ENCODE peak calls at places on chromosomes 1 and 21, in five cellular contexts. B, H, M, Y and Z are unnamed samples.

GRCh38 chr1:214135886-214136285 is 145.1 kb upstream of the SMYD2 start:
- DNase-seq in M (no peak), B (no peak), Y (no peak), H (no peak), Z (no peak)

GRCh38 chr1:244021427-244021826 is 29.7 kb upstream of the ZBTB18 start:
- DNase-seq in M (no peak), H (no peak), B (no peak), Y (no peak), Z (no peak)

GRCh38 chr1:194296201-194296600 is 1109.8 kb upstream of the B3GALT2 start:
- DNase-seq in H (no peak), Y (no peak), B (no peak), M (no peak), Z (no peak)

GRCh38 chr1:212633144-212633543 is 24.6 kb downstream of the ATF3 start:
- DNase-seq in B (no peak), H (no peak), M (peak; percentile 35), Y (no peak), Z (no peak)

GRCh38 chr1:117610036-117610435 is 4.2 kb downstream of the TENT5C start:
- DNase-seq in M (no peak), H (no peak), B (no peak), Y (no peak), Z (no peak)

GRCh38 chr1:2979191-2980072 is 41.8 kb upstream of the ACTRT2 start:
- DNase-seq in Y (peak; percentile 9), M (no peak), H (peak; percentile 20), B (no peak), Z (no peak)

GRCh38 chr1:213622365-213623087 is 365.2 kb upstream of the PROX1 start:
- DNase-seq in M (peak; percentile 56), B (no peak), H (no peak), Y (no peak), Z (peak; percentile 34)

GRCh38 chr1:1225913-1226312 is 5.9 kb downstream of the SDF4 start:
- DNase-seq in H (peak; percentile 85), B (no peak), Y (no peak), M (no peak), Z (no peak)

GRCh38 chr21:39161064-39161463 is 22.2 kb downstream of the PSMG1 start:
- DNase-seq in B (no peak), Y (no peak), H (no peak), M (no peak), Z (no peak)

GRCh38 chr1:205497351-205497750 is 7.1 kb upstream of the CDK18 start:
- DNase-seq in B (no peak), Y (no peak), H (peak; percentile 79), M (no peak), Z (no peak)

GRCh38 chr1:115184951-115185331 is 95.6 kb upstream of the TSPAN2 start:
- DNase-seq in M (no peak), B (no peak), Y (no peak), H (no peak), Z (no peak)

GRCh38 chr1:241765390-241765789 is 82.6 kb upstream of the EXO1 start:
- DNase-seq in H (no peak), M (no peak), Y (no peak), B (no peak), Z (no peak)

GRCh38 chr1:28745653-28746173 is 9.0 kb downstream of the YTHDF2 start:
- DNase-seq in B (no peak), Y (no peak), M (no peak), H (no peak), Z (no peak)

GRCh38 chr21:35410656-35411055 is 361.6 kb upstream of the RUNX1 start:
- DNase-seq in H (no peak), B (no peak), Y (no peak), M (no peak), Z (no peak)

GRCh38 chr21:46154155-46154954 is 1.0 kb downstream of the FTCD start:
- DNase-seq in M (no peak), Y (peak; percentile 13), H (peak; percentile 21), B (no peak), Z (no peak)

GRCh38 chr1:110535985-110536384 is 17.0 kb upstream of the KCNA10 start:
- DNase-seq in Y (no peak), M (no peak), H (no peak), B (no peak), Z (no peak)

GRCh38 chr1:199684686-199685273 is 342.7 kb upstream of the NR5A2 start:
- DNase-seq in H (no peak), Y (peak; percentile 60), B (no peak), M (peak; percentile 53), Z (peak; percentile 21)

GRCh38 chr1:17075470-17076255 is 21.8 kb upstream of the SDHB start:
- DNase-seq in B (no peak), Y (no peak), M (peak; percentile 79), H (no peak), Z (peak; percentile 77)

GRCh38 chr1:19512545-19512944 is 27.2 kb upstream of the CAPZB start:
- DNase-seq in H (no peak), M (no peak), B (no peak), Y (no peak), Z (no peak)

GRCh38 chr1:173954179-173954578 is 37.1 kb upstream of the SERPINC1 start:
- DNase-seq in H (no peak), Y (no peak), B (no peak), M (no peak), Z (no peak)

DNA sequence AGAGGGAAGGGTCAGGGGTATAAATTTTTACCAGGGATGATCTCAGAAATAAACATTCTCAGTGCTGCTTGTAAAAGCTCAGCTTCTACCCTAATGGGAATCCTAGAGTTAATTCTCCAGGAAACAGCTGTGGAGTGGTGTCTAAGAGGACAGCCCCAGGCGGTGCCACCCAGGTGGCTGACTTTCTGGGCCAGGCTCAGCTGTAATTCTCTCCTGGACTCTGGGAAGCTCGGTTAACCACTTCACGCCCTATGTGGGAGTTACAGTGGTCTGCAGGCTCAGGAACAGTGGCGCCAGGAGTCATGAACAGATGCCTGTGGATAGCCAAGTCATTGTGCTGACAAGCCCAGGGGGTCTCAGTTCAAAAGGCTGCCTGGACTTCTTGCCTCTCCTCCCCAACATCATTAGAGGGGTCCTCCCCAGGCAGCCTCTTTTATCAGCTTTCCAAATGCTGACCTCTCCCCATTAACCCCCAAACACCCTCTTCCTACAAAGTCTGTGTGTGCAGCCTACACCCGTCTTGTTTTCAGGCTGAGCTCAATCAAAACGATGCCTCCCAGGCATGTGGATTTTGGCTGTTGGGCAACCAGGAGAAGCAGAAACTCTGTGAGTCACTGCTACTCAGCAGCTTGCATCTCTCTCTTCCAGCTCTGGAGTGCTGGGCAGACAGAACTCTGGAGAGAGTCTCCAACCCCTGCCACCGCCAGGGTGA is 1.2 kb downstream of the HHIPL2 start:
- DNase-seq in M (no peak), Y (no peak), H (no peak), B (no peak), Z (no peak)
- TF ChIP-seq CTCF in M (no peak), Y (no peak), H (no peak), B (no peak), Z (no peak)

DNA sequence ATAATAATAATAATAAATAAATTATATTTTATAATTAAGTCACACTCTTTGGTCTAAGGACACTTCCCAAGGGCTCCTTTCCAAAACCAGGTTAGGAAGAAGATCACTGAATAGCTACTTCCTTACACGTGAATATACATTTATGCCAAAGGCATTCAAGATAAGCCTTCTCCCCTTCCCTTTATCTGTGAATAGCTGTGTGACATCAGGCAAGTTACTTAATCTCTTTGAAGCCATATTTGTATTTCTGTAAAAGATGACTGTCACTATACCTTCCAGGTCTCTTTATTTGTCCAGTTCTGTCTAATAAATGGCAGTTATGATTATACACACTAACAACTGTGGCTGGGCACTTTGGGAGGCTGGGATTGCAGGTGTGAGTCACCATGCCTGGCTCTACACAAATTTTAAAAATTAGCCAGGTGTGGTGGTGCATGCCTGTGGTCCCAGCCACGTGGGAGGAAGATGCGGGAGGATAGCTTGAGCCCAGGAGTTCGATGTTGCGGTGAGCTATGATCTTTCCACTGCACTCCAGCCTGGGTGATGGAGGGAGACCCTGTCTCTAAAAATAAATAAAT is 5.5 kb upstream of the RNF11 start:
- DNase-seq in H (no peak), Y (no peak), B (no peak), M (no peak), Z (no peak)
- TF ChIP-seq CTCF in H (no peak), Y (no peak), B (no peak), M (no peak), Z (no peak)

GRCh38 chr1:58251415-58252073 is 295.0 kb downstream of the OMA1 start:
- DNase-seq in H (no peak), B (no peak), Y (no peak), M (peak; percentile 17), Z (peak; percentile 34)
- TF ChIP-seq CTCF in H (no peak), B (peak; percentile 46), Y (no peak), M (peak; percentile 24), Z (peak; percentile 12)

GRCh38 chr1:153494976-153495535 is 34.6 kb upstream of the S100A7 start:
- DNase-seq in H (peak; percentile 76), B (peak; percentile 33), M (peak; percentile 69), Y (peak; percentile 81), Z (peak; percentile 72)
- TF ChIP-seq CTCF in H (peak; percentile 84), B (peak; percentile 92), M (peak; percentile 90), Y (peak; percentile 76), Z (peak; percentile 81)

DNA sequence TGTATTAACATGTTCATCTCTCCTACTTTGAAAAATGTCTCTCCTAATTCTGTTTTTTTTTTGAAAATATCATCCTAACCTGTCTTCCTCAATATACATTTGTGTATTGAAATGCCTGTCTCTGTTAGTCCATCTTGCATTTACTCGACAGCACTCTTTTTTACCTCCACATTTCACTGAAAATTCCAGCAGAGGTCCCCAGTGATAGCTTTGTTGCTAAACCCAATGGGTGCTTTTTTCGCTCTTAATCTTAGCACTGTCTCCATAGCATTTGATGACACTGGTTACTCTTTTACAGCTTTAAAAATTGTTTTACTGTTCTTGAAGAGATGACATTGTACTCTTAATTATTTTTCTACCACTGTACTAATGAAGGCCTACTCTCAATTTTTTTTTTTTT is 10.8 kb downstream of the OSBPL9 start:
- DNase-seq in M (peak; percentile 53), H (no peak), B (no peak), Y (no peak), Z (peak; percentile 40)
- TF ChIP-seq CTCF in M (peak; percentile 20), H (no peak), B (peak; percentile 51), Y (no peak), Z (no peak)